ENCODE peak calls at places on chromosomes 6 and 20, in nine cellular contexts. S is sigmoid colon, C is ovary, Y is A549, D is esophagus squamous epithelium, V is Peyer's patch, B is breast epithelium, A is transverse colon, R is H1. I is an unnamed sample.
A peak's percentile ranks its signal among the peaks of the same experiment; 100 is the strongest.

GRCh38 chr6:23633986-23634385 is 492.0 kb upstream of the NRSN1 start:
- DNase-seq in S (no peak), D (no peak), A (no peak), R (no peak), V (no peak), Y (no peak), B (no peak), C (no peak), I (no peak)

GRCh38 chr20:36314734-36315544 is 8.8 kb downstream of the DLGAP4 start:
- DNase-seq in S (peak; percentile 27), B (no peak), Y (peak; percentile 48), A (no peak), R (no peak), V (no peak), C (no peak), D (no peak), I (no peak)

GRCh38 chr6:6980999-6981581 is 126.7 kb upstream of the RREB1 start:
- DNase-seq in S (no peak), Y (no peak), A (no peak), V (no peak), B (no peak), C (peak; percentile 45), D (no peak), R (no peak), I (no peak)

GRCh38 chr6:124541601-124542000 is 420.6 kb upstream of the RNF217 start:
- DNase-seq in Y (no peak), V (no peak), B (no peak), S (no peak), C (no peak), R (no peak), D (no peak), A (no peak), I (no peak)

GRCh38 chr20:3250091-3250504 is 11.1 kb upstream of the SLC4A11 start:
- DNase-seq in S (no peak), C (no peak), D (no peak), B (no peak), V (no peak), Y (peak; percentile 70), A (no peak), R (no peak), I (no peak)

GRCh38 chr6:135586388-135586787 is 88.8 kb upstream of the AHI1 start:
- DNase-seq in S (no peak), R (no peak), V (no peak), Y (no peak), A (no peak), C (no peak), B (no peak), D (no peak), I (no peak)

GRCh38 chr20:38640486-38640885 is 38.9 kb downstream of the ARHGAP40 start:
- DNase-seq in A (no peak), B (no peak), Y (no peak), D (no peak), C (no peak), S (no peak), V (no peak), R (no peak), I (no peak)

GRCh38 chr20:47927944-47928343 is 142.7 kb upstream of the SULF2 start:
- DNase-seq in R (no peak), S (no peak), D (no peak), B (no peak), Y (no peak), C (no peak), V (no peak), A (no peak), I (no peak)

GRCh38 chr20:38729767-38730166 is 5.5 kb downstream of the SLC32A1 start:
- DNase-seq in Y (no peak), R (no peak), C (no peak), S (no peak), D (no peak), A (no peak), B (no peak), V (no peak), I (no peak)

GRCh38 chr6:7467007-7467897 is 74.2 kb upstream of the DSP start:
- DNase-seq in C (no peak), B (no peak), A (peak; percentile 54), S (no peak), D (no peak), V (peak; percentile 83), Y (peak; percentile 19), R (no peak), I (no peak)

GRCh38 chr6:133040025-133040838 is 200.9 kb upstream of the EYA4 start:
- DNase-seq in D (no peak), V (no peak), S (no peak), C (no peak), R (no peak), B (no peak), A (no peak), Y (peak; percentile 34), I (no peak)

GRCh38 chr20:62437985-62438384 is 10.6 kb upstream of the RBBP8NL start:
- DNase-seq in Y (no peak), C (no peak), A (no peak), D (no peak), R (no peak), S (peak; percentile 86), V (no peak), B (no peak), I (no peak)

DNA sequence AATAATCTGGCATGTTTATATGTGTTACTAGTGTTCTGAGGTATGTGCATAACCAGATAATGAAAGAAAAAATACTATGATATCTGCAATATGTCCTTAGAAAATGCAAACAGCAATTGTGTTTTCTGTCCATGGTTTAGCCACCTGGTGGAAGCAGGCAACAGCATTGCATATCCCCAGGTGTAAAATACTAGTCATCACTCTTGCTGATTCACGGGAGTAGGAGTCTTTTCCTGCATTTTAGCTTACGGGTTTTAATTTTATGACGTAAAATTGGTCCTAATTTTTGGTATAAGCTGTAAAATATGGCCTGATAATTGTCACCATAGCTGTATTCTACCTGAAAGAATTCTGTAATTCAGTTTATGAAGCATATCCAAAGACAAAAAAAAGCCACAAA is 2.5 kb downstream of the RNF182 start:
- DNase-seq in C (no peak), A (no peak), S (no peak), D (no peak), R (no peak), Y (no peak), V (no peak), B (no peak), I (no peak)
- TF ChIP-seq CTCF in C (no peak), A (no peak), S (no peak), D (no peak), R (no peak), Y (no peak), V (no peak), B (no peak), I (no peak)

DNA sequence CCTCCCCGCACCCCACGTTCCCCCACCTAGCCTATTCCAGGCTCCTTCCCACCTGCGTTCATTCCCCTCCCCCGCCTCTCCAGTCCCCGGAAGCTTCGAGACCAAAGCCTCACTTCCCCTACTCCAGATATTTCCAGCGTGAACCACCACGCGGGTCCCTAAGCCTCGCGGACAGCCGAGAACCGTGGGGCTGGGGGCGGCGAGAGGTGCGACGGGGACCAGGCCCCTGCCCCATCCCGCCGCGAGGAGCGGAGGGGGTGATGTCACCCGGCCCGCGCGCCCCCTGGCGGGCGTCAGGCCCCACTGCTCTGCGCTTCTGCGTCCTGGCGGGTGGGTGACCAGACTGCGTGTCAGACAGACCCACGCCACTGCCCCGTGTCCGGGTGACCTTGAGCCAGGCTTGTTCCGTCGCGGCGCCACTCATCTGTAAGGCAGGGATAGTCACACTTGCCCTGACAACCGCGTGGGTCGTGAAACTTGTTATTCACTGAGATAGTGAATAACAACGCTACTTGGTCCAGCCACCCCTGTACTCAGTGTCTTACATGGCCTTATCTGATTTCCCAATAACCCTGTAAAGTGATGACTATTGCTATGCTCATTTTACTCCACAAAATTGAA is 9.0 kb upstream of the HSP90AB1 start:
- DNase-seq in C (peak; percentile 88), A (peak; percentile 85), R (no peak), D (no peak), B (peak; percentile 75), V (peak; percentile 88), S (peak; percentile 91), Y (peak; percentile 69), I (peak; percentile 91)
- TF ChIP-seq POLR2A in C (peak; percentile 63), A (peak; percentile 55), R (peak; percentile 68), D (no peak), B (peak; percentile 10), V (peak; percentile 1), S (peak; percentile 24), Y (peak; percentile 16), I (no peak)

DNA sequence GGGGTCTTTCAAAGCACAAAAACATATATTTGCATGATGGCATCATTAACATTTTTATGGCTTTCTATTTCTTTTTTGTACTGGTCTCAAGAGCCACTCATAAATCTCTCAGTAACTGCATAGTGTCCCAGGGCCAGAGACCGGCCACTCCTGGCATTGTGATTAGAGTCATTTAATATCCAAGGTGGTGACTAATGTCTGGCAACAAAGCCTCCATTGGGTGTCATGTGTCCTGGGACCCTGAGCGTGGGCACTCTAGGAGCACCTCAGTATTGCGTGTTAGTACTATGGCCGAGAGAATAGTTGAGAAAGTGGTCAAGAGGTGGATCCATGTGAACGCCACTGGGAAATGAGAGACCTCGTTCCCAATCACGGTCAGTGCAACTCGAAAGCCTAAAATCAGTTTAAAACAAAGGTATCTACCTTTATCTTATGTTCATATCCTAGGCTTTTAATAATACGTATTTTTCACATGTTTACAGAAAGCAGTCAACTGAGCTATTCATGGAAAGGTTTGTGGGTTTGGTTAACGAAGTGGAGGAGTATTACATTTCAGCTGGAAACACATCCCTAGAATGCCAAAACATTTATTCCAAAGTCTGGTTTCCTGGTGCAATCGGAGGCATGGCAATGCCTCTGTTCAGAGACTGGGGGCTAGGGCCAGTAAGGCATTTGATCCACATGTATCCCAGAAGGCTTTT is 2.7 kb upstream of the ESR1 start:
- DNase-seq in R (no peak), B (no peak), D (no peak), Y (no peak), V (no peak), S (no peak), A (no peak), C (no peak), I (no peak)
- H3K27ac ChIP-seq in R (no peak overlapping the region), B (peak overlapping the region; percentile 73), D (no peak overlapping the region), Y (no peak overlapping the region), V (no peak overlapping the region), S (no peak overlapping the region), A (no peak overlapping the region), C (peak overlapping the region; percentile 62), I (no peak overlapping the region)

GRCh38 chr20:4720977-4721349 is 746 bp upstream of the PRND start:
- DNase-seq in D (no peak), Y (no peak), B (no peak), R (no peak), V (no peak), S (no peak), C (peak; percentile 44), A (no peak), I (no peak)
- TF ChIP-seq CTCF in D (no peak), Y (peak; percentile 26), B (peak; percentile 1), R (no peak), V (no peak), S (no peak), C (no peak), A (no peak), I (no peak)